ENCODE peak calls at places on chromosome 3, in six cellular contexts. Z is tibial nerve, V is GM10248, J is heart left ventricle, F is activated B cell treated with CpG ODN at 0.5 μM for 24 hours, I is sigmoid colon. P is an unnamed sample.

GRCh38 chr3:179418610-179419009 is 32.7 kb downstream of the GNB4 start:
- DNase-seq in F (no peak), V (no peak), Z (no peak), I (no peak), J (no peak), P (no peak)

GRCh38 chr3:185065059-185065458 is 87.8 kb downstream of the C3orf70 start:
- DNase-seq in I (no peak), J (no peak), F (no peak), Z (no peak), V (no peak), P (no peak)

GRCh38 chr3:100600181-100601042 is 9.0 kb upstream of the ADGRG7 start:
- DNase-seq in J (no peak), I (no peak), F (no peak), Z (no peak), V (no peak), P (no peak)

GRCh38 chr3:143888846-143889245 is 40.6 kb upstream of the SLC9A9 start:
- DNase-seq in Z (no peak), I (no peak), V (no peak), F (no peak), J (no peak), P (no peak)

GRCh38 chr3:141386611-141387110 is 18.4 kb downstream of the ZBTB38 start:
- DNase-seq in J (no peak), I (no peak), Z (no peak), V (no peak), F (no peak), P (no peak)

GRCh38 chr3:24407980-24408460 is 86.6 kb downstream of the THRB start:
- DNase-seq in J (no peak), V (no peak), I (no peak), F (no peak), Z (no peak), P (no peak)

GRCh38 chr3:133158686-133159085 is 120.5 kb downstream of the TMEM108 start:
- DNase-seq in J (no peak), Z (no peak), V (no peak), F (no peak), I (no peak), P (no peak)

GRCh38 chr3:62678841-62679240 is 196.4 kb downstream of the CADPS start:
- DNase-seq in V (no peak), J (no peak), I (no peak), F (no peak), Z (no peak), P (no peak)

GRCh38 chr3:123880998-123881561 is 3.1 kb downstream of the MYLK start:
- DNase-seq in V (no peak), Z (no peak), I (no peak), F (no peak), J (no peak), P (no peak)

GRCh38 chr3:127822166-127822835 is at the start of gene MGLL:
- DNase-seq in Z (no peak), I (peak), J (peak), V (no peak), F (peak), P (no peak)

GRCh38 chr3:46868301-46868700 is 5.1 kb upstream of the MYL3 start:
- DNase-seq in Z (no peak), I (no peak), J (no peak), F (no peak), V (no peak), P (no peak)

GRCh38 chr3:8255771-8256170 is 245.9 kb upstream of the LMCD1 start:
- DNase-seq in I (no peak), V (no peak), J (no peak), F (no peak), Z (no peak), P (no peak)

GRCh38 chr3:4971838-4972237 is 7.4 kb upstream of the BHLHE40 start:
- DNase-seq in Z (no peak), I (no peak), F (no peak), V (no peak), J (no peak), P (no peak)

GRCh38 chr3:193910886-193911738 is 224.8 kb upstream of the HES1 start:
- DNase-seq in I (no peak), Z (no peak), J (no peak), F (no peak), V (no peak), P (no peak)

GRCh38 chr3:21839592-21839991 is 88.6 kb upstream of the ZNF385D start:
- DNase-seq in F (no peak), J (peak), Z (no peak), V (no peak), I (no peak), P (no peak)

GRCh38 chr3:22372292-22372949 is 621.4 kb upstream of the ZNF385D start:
- DNase-seq in V (peak), Z (peak), I (no peak), F (no peak), J (no peak), P (no peak)

GRCh38 chr3:120855665-120856437 is 52.2 kb upstream of the STXBP5L start:
- DNase-seq in F (no peak), J (peak), Z (no peak), I (peak), V (no peak), P (no peak)

GRCh38 chr3:42139740-42140453 is 48.7 kb downstream of the TRAK1 start:
- DNase-seq in V (no peak), F (no peak), I (no peak), Z (no peak), J (no peak), P (no peak)

GRCh38 chr3:170907519-170908234 is 760 bp downstream of the EIF5A2 start:
- DNase-seq in I (peak), V (peak), J (no peak), Z (no peak), F (no peak), P (no peak)

GRCh38 chr3:137103739-137104138 is 146.0 kb downstream of the IL20RB start:
- DNase-seq in F (no peak), Z (no peak), I (no peak), J (no peak), V (no peak), P (no peak)

GRCh38 chr3:30578479-30578878 is 27.9 kb upstream of the TGFBR2 start:
- DNase-seq in I (peak), Z (no peak), J (no peak), F (no peak), V (no peak), P (peak)

GRCh38 chr3:90052425-90052950 is 945.1 kb downstream of the EPHA3 start:
- DNase-seq in I (no peak), Z (no peak), F (no peak), J (no peak), V (no peak), P (no peak)

GRCh38 chr3:36741285-36741684 is 23.1 kb downstream of the DCLK3 start:
- DNase-seq in I (no peak), F (no peak), J (no peak), Z (no peak), V (no peak), P (no peak)
- TF ChIP-seq CTCF in I (no peak), F (no peak), J (no peak), Z (no peak), V (no peak), P (no peak)

DNA sequence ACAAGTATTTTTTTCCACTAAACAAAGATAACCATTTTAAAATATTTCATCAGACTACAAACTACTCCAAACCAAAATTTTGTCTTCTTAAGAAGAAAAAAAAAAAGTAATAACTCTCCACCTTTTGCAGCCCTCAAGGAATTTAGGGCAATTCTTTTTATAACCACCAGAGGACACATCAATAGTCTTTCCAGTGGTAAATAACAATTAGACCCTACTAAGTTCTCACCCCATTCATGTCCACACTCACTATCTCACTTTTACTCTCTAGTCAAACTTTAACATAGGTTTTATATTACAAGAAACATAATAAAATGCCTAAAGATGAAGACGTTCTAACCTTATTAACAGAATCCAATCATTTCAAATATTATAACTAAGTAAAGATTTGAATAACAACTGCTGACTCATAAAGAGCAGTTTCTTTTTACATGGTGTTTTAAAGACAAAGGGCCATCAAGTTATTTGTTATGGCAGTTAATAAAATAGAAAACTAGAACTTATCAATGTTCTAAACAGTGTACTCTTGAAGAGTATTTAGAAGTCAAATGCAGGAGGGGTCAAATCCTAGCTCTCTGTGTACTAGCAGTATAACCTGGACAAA is 33.0 kb downstream of the CCDC39 start:
- DNase-seq in J (no peak), I (no peak), Z (no peak), V (no peak), F (no peak), P (no peak)
- TF ChIP-seq CTCF in J (no peak), I (no peak), Z (no peak), V (no peak), F (no peak), P (no peak)

GRCh38 chr3:73094951-73095350 is 33.5 kb downstream of the EBLN2 start:
- DNase-seq in J (no peak), V (no peak), I (no peak), F (no peak), Z (no peak), P (no peak)

GRCh38 chr3:73096169-73096568 is 34.7 kb downstream of the EBLN2 start:
- DNase-seq in V (no peak), I (no peak), F (no peak), J (no peak), Z (no peak), P (no peak)

GRCh38 chr3:73098026-73098425 is 36.6 kb downstream of the EBLN2 start:
- DNase-seq in F (no peak), V (no peak), Z (no peak), I (no peak), J (no peak), P (no peak)

GRCh38 chr3:73098873-73099272 is 37.4 kb downstream of the EBLN2 start:
- DNase-seq in F (no peak), V (no peak), Z (no peak), I (no peak), J (no peak), P (no peak)

GRCh38 chr3:73094127-73094526 is 32.7 kb downstream of the EBLN2 start:
- DNase-seq in I (no peak), V (no peak), Z (no peak), F (no peak), J (no peak), P (no peak)
- TF ChIP-seq CTCF in I (no peak), V (no peak), Z (no peak), F (no peak), J (no peak), P (peak)

GRCh38 chr3:155323063-155323666 is 29.7 kb upstream of the STRIT1 start:
- DNase-seq in Z (no peak), J (peak), F (no peak), I (no peak), V (peak), P (no peak)
- TF ChIP-seq CTCF in Z (peak), J (peak), F (peak), I (peak), V (peak), P (peak)

DNA sequence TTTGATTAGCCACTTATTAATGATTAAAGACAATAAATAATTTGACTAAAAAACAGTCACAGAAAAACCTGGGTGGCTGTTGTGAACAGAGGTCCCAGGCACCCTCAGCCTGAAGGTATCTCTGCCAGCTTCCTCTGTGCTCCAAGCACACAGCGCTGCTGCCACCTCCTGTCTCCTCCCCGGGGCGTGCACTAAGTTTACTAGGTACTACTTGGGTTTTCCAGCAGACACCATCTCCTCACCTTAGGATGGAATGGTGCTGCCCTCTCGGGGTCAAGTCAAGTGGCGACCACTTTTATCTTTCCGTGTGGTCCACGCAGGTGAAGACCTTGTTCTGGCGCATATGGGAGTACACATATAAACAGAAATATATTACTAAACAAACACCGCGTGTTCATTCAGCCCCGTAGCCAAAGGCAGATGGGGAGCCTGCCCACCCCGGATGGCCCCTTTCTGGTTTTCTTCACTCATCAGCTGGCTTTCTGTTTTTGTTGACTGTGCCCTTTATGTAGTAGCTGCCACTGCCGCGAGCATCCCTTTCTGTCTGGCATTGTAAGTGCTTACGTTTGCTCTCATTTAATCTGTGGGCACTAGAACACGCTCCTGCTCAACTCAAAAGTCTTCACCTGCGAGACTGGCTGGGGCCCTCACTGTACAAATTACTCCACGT is 128.0 kb downstream of the LRIG1 start:
- DNase-seq in F (no peak), J (peak), Z (no peak), I (no peak), V (no peak), P (no peak)
- TF ChIP-seq CTCF in F (no peak), J (peak), Z (peak), I (peak), V (peak), P (no peak)

DNA sequence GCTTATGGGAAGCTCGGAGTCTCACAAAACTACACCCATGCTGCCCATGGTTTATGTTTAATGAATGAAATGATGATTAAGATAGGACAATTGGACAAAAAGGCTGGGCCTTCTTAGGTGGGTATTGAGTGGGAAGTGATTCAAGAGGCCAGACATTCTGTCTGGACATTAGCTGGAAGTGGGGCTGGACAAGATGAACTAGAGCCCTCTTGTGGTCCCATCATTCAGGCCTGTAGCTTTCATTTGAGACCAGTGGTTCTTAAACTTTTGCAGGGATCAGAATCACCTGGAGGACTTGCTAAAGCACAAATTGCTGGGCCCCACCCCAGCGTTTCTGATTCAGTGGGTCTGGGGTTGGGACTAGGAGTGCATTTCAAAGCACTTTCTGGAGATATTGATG is 290.4 kb upstream of the CTDSPL start:
- DNase-seq in V (no peak), Z (no peak), I (no peak), F (no peak), J (no peak), P (no peak)
- TF ChIP-seq CTCF in V (no peak), Z (no peak), I (no peak), F (no peak), J (no peak), P (no peak)

DNA sequence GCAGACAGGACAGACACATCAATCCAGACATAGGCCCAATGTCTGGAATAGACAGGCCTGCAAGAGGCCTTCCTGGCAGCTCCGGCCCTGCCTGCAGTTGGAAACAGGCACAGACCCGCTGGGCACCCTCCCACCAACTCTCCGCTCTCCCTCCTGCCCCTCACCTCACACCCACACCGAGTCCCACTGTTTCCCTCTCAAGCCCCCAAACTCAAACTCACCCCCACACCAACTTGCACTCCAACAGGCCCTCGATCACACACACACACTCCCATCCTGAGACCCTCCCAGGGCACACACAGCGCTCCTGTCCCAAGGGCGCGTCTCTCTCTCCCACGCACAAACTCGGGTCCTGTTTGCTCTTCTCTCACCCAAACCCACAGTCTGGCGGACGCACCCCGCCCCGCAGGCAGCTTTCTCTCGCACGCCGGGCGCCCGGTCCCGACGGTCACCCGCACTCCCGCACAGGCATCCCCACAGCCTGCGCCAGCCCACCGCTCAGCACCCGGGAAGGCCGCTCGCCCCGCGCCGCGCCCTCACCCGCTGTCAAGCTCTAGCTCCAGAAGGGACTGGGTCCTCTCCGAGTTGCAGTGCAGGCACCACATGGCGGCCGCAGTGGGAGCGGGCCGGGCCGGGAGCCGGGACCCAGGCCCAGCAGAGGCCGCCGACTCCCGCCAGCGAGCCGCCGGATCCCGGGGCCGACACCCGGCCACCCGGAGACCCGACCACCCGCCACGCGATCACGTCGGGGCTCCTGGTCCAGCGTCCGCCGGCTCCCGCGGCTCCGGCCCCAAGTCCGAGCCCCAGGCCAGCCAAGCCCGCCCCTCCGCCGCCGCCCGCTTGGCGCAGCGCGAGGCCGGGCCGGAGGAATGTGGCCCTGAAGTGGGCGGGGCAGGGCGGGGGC is 106.1 kb downstream of the IQSEC1 start:
- DNase-seq in F (no peak), I (no peak), V (peak), J (no peak), Z (no peak), P (no peak)
- TF ChIP-seq CTCF in F (no peak), I (no peak), V (no peak), J (no peak), Z (no peak), P (no peak)

DNA sequence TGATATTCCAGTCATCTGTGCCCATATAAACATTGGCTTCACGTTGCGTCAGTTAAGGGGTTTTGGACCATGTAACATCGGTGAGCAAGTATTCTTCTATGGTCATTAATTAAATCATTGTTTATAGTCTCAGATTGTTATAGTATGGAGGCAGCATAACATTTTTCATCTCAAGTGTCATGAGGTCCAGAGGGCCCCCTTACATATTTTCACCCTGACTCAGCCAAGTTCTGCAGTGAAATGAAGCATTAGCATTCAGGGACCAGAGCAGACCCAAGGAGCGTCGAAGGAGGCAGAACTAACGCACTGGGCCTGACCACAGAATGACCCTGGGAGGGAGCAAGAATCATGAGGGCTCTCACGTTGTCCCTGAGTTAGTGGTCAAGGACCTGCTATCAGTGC is 171.5 kb downstream of the LRTM1 start:
- DNase-seq in V (no peak), J (no peak), F (no peak), Z (no peak), I (no peak), P (no peak)
- TF ChIP-seq CTCF in V (no peak), J (no peak), F (no peak), Z (no peak), I (no peak), P (no peak)

GRCh38 chr3:28349397-28350000 is 875 bp upstream of the AZI2 start:
- DNase-seq in V (no peak), F (no peak), I (no peak), Z (peak), J (no peak), P (no peak)
- TF ChIP-seq CTCF in V (no peak), F (no peak), I (no peak), Z (no peak), J (no peak), P (no peak)